ENCODE peak calls at places on chromosomes 4 and X, in four cellular contexts. X is T-helper 9 cell; H is right cardiac atrium; V is CD4-positive, alpha-beta memory T cell. Z is an unnamed sample.

GRCh38 chr4:119570401-119570800 is 58.2 kb downstream of the PDE5A start:
- DNase-seq in H (no peak), X (no peak), V (no peak), Z (no peak)

GRCh38 chrX:15098505-15098904 is 171.4 kb downstream of the ASB9 start:
- DNase-seq in H (no peak), X (no peak), V (no peak), Z (no peak)

GRCh38 chrX:119757979-119758681 is at the start of gene SOWAHD:
- DNase-seq in H (peak), V (peak), X (peak), Z (no peak)

GRCh38 chrX:84168095-84168494 is 19.9 kb downstream of the RPS6KA6 start:
- DNase-seq in X (no peak), V (no peak), H (no peak), Z (no peak)

GRCh38 chr4:19844436-19844835 is 407.3 kb upstream of the SLIT2 start:
- DNase-seq in X (no peak), V (no peak), H (peak), Z (no peak)

GRCh38 chr4:152476796-152477195 is 59.1 kb downstream of the FBXW7 start:
- DNase-seq in H (no peak), X (no peak), V (no peak), Z (no peak)

GRCh38 chr4:180618396-180618795 is 1624.8 kb upstream of the TENM3 start:
- DNase-seq in H (no peak), V (no peak), X (no peak), Z (peak)

GRCh38 chr4:154908168-154908567 is 127.1 kb downstream of the RBM46 start:
- DNase-seq in H (no peak), X (no peak), V (no peak), Z (no peak)

GRCh38 chr4:139795915-139796314 is 130.3 kb downstream of the MGST2 start:
- DNase-seq in H (no peak), V (no peak), X (no peak), Z (no peak)

GRCh38 chrX:18873189-18873791 is 110.6 kb downstream of the PHKA2 start:
- DNase-seq in H (peak), V (no peak), X (no peak), Z (no peak)

GRCh38 chr4:144582975-144583374 is 63.0 kb upstream of the HHIP start:
- DNase-seq in X (no peak), H (no peak), V (no peak), Z (no peak)

GRCh38 chr4:42636591-42636990 is 20.3 kb downstream of the ATP8A1 start:
- DNase-seq in V (no peak), X (no peak), H (no peak), Z (no peak)

GRCh38 chr4:80305466-80305865 is 30.1 kb upstream of the CFAP299 start:
- DNase-seq in V (no peak), H (no peak), X (no peak), Z (no peak)

Z was measured in Jurkat, Clone E6-1.